ENCODE peak calls at places on chromosomes 7 and 10, in five cellular contexts. One of them, this sample, is unnamed.

GRCh38 chr7:85529831-85530230 is 343.0 kb upstream of the SEMA3D start:
- DNase-seq in sigmoid colon: no peak
- DNase-seq in uterus: no peak
- DNase-seq in NB4: no peak
- DNase-seq in ovary: no peak
- DNase-seq in this sample: no peak

GRCh38 chr7:26857534-26858228 is 6.7 kb downstream of the SKAP2 start:
- DNase-seq in NB4: peak; percentile 32
- DNase-seq in sigmoid colon: peak; percentile 64
- DNase-seq in uterus: no peak
- DNase-seq in ovary: peak; percentile 44
- DNase-seq in this sample: peak; percentile 24

GRCh38 chr10:651700-652099 is 37.8 kb downstream of the DIP2C start:
- DNase-seq in ovary: peak; percentile 33
- DNase-seq in NB4: no peak
- DNase-seq in uterus: no peak
- DNase-seq in sigmoid colon: peak; percentile 59
- DNase-seq in this sample: no peak

GRCh38 chr10:62779487-62780248 is 24.9 kb upstream of the ADO start:
- DNase-seq in ovary: no peak
- DNase-seq in NB4: peak; percentile 25
- DNase-seq in uterus: no peak
- DNase-seq in sigmoid colon: no peak
- DNase-seq in this sample: no peak

GRCh38 chr7:81301815-81302214 is 383.0 kb upstream of the SEMA3C start:
- DNase-seq in NB4: no peak
- DNase-seq in ovary: no peak
- DNase-seq in uterus: no peak
- DNase-seq in sigmoid colon: no peak
- DNase-seq in this sample: no peak

GRCh38 chr10:113047963-113048781 is 98.1 kb downstream of the TCF7L2 start:
- DNase-seq in ovary: no peak
- DNase-seq in NB4: no peak
- DNase-seq in sigmoid colon: peak; percentile 30
- DNase-seq in uterus: no peak
- DNase-seq in this sample: no peak

GRCh38 chr10:119104653-119105024 is 726 bp downstream of the DENND10 start:
- DNase-seq in ovary: peak; percentile 53
- DNase-seq in sigmoid colon: peak; percentile 69
- DNase-seq in NB4: peak; percentile 53
- DNase-seq in uterus: peak; percentile 21
- DNase-seq in this sample: no peak

GRCh38 chr7:85806321-85806720 is 619.5 kb upstream of the SEMA3D start:
- DNase-seq in sigmoid colon: no peak
- DNase-seq in uterus: no peak
- DNase-seq in ovary: no peak
- DNase-seq in NB4: peak; percentile 6
- DNase-seq in this sample: no peak

GRCh38 chr10:101693701-101694055 is 1.3 kb downstream of the FBXW4 start:
- DNase-seq in uterus: no peak
- DNase-seq in ovary: no peak
- DNase-seq in sigmoid colon: no peak
- DNase-seq in NB4: peak; percentile 75
- DNase-seq in this sample: peak; percentile 80

GRCh38 chr10:1597370-1598146 is 139.8 kb downstream of the ADARB2 start:
- DNase-seq in ovary: no peak
- DNase-seq in uterus: no peak
- DNase-seq in sigmoid colon: no peak
- DNase-seq in NB4: no peak
- DNase-seq in this sample: no peak

GRCh38 chr7:55325371-55325792 is 39.8 kb upstream of the LANCL2 start:
- DNase-seq in NB4: no peak
- DNase-seq in uterus: no peak
- DNase-seq in ovary: peak; percentile 58
- DNase-seq in sigmoid colon: no peak
- DNase-seq in this sample: no peak

GRCh38 chr10:13352519-13352918 is 4.4 kb upstream of the SEPHS1 start:
- DNase-seq in uterus: no peak
- DNase-seq in sigmoid colon: no peak
- DNase-seq in ovary: no peak
- DNase-seq in NB4: no peak
- DNase-seq in this sample: peak; percentile 25

GRCh38 chr10:49518982-49519578 is 19.8 kb downstream of the ERCC6 start:
- DNase-seq in sigmoid colon: no peak
- DNase-seq in NB4: peak; percentile 59
- DNase-seq in uterus: no peak
- DNase-seq in ovary: no peak
- DNase-seq in this sample: peak; percentile 42

GRCh38 chr7:106583133-106583532 is 77.8 kb downstream of the CCDC71L start:
- DNase-seq in uterus: no peak
- DNase-seq in NB4: no peak
- DNase-seq in ovary: no peak
- DNase-seq in sigmoid colon: no peak
- DNase-seq in this sample: no peak

GRCh38 chr7:137634356-137634755 is 212.4 kb downstream of the DGKI start:
- DNase-seq in ovary: no peak
- DNase-seq in sigmoid colon: no peak
- DNase-seq in uterus: no peak
- DNase-seq in NB4: no peak
- DNase-seq in this sample: no peak

GRCh38 chr10:74778436-74779094 is 47.8 kb upstream of the KAT6B start:
- DNase-seq in ovary: no peak
- DNase-seq in NB4: peak; percentile 26
- DNase-seq in sigmoid colon: no peak
- DNase-seq in uterus: no peak
- DNase-seq in this sample: no peak

GRCh38 chr10:121284952-121285351 is 313.3 kb downstream of the FGFR2 start:
- DNase-seq in uterus: no peak
- DNase-seq in ovary: no peak
- DNase-seq in NB4: no peak
- DNase-seq in sigmoid colon: no peak
- DNase-seq in this sample: no peak

GRCh38 chr10:62244785-62245595 is 23.7 kb downstream of the RTKN2 start:
- DNase-seq in NB4: peak; percentile 79
- DNase-seq in uterus: no peak
- DNase-seq in sigmoid colon: no peak
- DNase-seq in ovary: no peak
- DNase-seq in this sample: peak; percentile 30

GRCh38 chr10:90197766-90198165 is 496.4 kb downstream of the KIF20B start:
- DNase-seq in ovary: no peak
- DNase-seq in NB4: no peak
- DNase-seq in sigmoid colon: no peak
- DNase-seq in uterus: no peak
- DNase-seq in this sample: no peak

GRCh38 chr10:79223001-79223345 is 124.3 kb upstream of the PPIF start:
- DNase-seq in NB4: no peak
- DNase-seq in uterus: no peak
- DNase-seq in sigmoid colon: no peak
- DNase-seq in ovary: no peak
- DNase-seq in this sample: no peak

GRCh38 chr10:100338434-100339036 is 8.5 kb upstream of the SCD start:
- DNase-seq in ovary: peak; percentile 89
- DNase-seq in NB4: peak; percentile 67
- DNase-seq in uterus: peak; percentile 75
- DNase-seq in sigmoid colon: peak; percentile 85
- DNase-seq in this sample: peak; percentile 58

GRCh38 chr7:2720024-2720423 is 32.0 kb downstream of the AMZ1 start:
- DNase-seq in uterus: no peak
- DNase-seq in ovary: no peak
- DNase-seq in sigmoid colon: no peak
- DNase-seq in NB4: no peak
- DNase-seq in this sample: no peak

GRCh38 chr10:11011966-11012365 is 5.7 kb upstream of the CELF2 start:
- DNase-seq in sigmoid colon: no peak
- DNase-seq in uterus: no peak
- DNase-seq in ovary: no peak
- DNase-seq in NB4: no peak
- DNase-seq in this sample: no peak

GRCh38 chr10:11011436-11011835 is 6.2 kb upstream of the CELF2 start:
- DNase-seq in uterus: no peak
- DNase-seq in NB4: no peak
- DNase-seq in sigmoid colon: no peak
- DNase-seq in ovary: no peak
- DNase-seq in this sample: no peak

GRCh38 chr10:11012880-11013279 is 4.8 kb upstream of the CELF2 start:
- DNase-seq in ovary: no peak
- DNase-seq in sigmoid colon: no peak
- DNase-seq in NB4: no peak
- DNase-seq in uterus: no peak
- DNase-seq in this sample: no peak

GRCh38 chr10:11010582-11010981 is 7.1 kb upstream of the CELF2 start:
- DNase-seq in ovary: no peak
- DNase-seq in uterus: no peak
- DNase-seq in sigmoid colon: no peak
- DNase-seq in NB4: no peak
- DNase-seq in this sample: no peak

DNA sequence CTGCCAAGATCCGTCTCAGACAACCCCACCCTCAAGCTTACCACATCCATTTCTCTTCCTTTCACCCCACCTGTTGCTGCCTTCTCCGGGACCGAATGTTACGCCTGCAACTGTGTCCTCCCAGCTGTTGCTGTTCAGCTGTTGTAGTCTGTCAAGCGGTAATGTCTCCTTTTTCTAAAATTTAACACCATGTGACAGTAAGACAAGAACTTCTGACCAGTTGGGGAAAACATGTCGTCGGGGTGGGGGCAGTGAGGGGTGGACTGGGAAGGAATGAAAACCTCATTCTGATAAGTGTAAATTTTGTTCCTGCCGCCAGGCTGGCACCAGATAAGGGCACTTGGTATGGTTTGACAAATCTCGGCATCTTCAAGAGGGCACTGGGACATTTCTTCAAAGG is 5.2 kb upstream of the CELF2 start:
- DNase-seq in sigmoid colon: no peak
- DNase-seq in uterus: no peak
- DNase-seq in NB4: no peak
- DNase-seq in ovary: no peak
- DNase-seq in this sample: no peak
- TF ChIP-seq POLR2A in sigmoid colon: no peak
- TF ChIP-seq POLR2A in uterus: no peak
- TF ChIP-seq POLR2A in NB4: no peak
- TF ChIP-seq POLR2A in ovary: no peak
- TF ChIP-seq POLR2A in this sample: no peak

GRCh38 chr7:130923930-130924329 is 189.9 kb upstream of the KLF14 start:
- DNase-seq in uterus: no peak
- DNase-seq in ovary: no peak
- DNase-seq in NB4: no peak
- DNase-seq in sigmoid colon: no peak
- DNase-seq in this sample: no peak

GRCh38 chr7:130925136-130925794 is 191.3 kb upstream of the KLF14 start:
- DNase-seq in ovary: no peak
- DNase-seq in uterus: no peak
- DNase-seq in NB4: no peak
- DNase-seq in sigmoid colon: no peak
- DNase-seq in this sample: no peak

GRCh38 chr7:130927062-130927461 is 193.1 kb upstream of the KLF14 start:
- DNase-seq in sigmoid colon: no peak
- DNase-seq in uterus: no peak
- DNase-seq in ovary: no peak
- DNase-seq in NB4: no peak
- DNase-seq in this sample: no peak

GRCh38 chr7:130927564-130927963 is 193.6 kb upstream of the KLF14 start:
- DNase-seq in NB4: no peak
- DNase-seq in uterus: no peak
- DNase-seq in ovary: no peak
- DNase-seq in sigmoid colon: no peak
- DNase-seq in this sample: no peak

GRCh38 chr7:130926021-130926691 is 192.1 kb upstream of the KLF14 start:
- DNase-seq in ovary: no peak
- DNase-seq in sigmoid colon: no peak
- DNase-seq in uterus: no peak
- DNase-seq in NB4: peak; percentile 23
- DNase-seq in this sample: no peak
- TF ChIP-seq POLR2A in ovary: no peak
- TF ChIP-seq POLR2A in sigmoid colon: no peak
- TF ChIP-seq POLR2A in uterus: no peak
- TF ChIP-seq POLR2A in NB4: no peak
- TF ChIP-seq POLR2A in this sample: no peak

GRCh38 chr10:104264783-104265182 is 4.2 kb upstream of the GSTO2 start:
- DNase-seq in sigmoid colon: no peak
- DNase-seq in uterus: no peak
- DNase-seq in NB4: no peak
- DNase-seq in ovary: no peak
- DNase-seq in this sample: no peak

GRCh38 chr10:104273899-104274575 is 5.1 kb downstream of the GSTO2 start:
- DNase-seq in NB4: no peak
- DNase-seq in sigmoid colon: no peak
- DNase-seq in uterus: no peak
- DNase-seq in ovary: no peak
- DNase-seq in this sample: peak; percentile 74

GRCh38 chr10:104273291-104273690 is 4.3 kb downstream of the GSTO2 start:
- DNase-seq in sigmoid colon: no peak
- DNase-seq in ovary: no peak
- DNase-seq in NB4: no peak
- DNase-seq in uterus: no peak
- DNase-seq in this sample: no peak

GRCh38 chr10:104267721-104268690 is 978 bp upstream of the GSTO2 start:
- DNase-seq in sigmoid colon: no peak
- DNase-seq in NB4: peak; percentile 46
- DNase-seq in uterus: no peak
- DNase-seq in ovary: no peak
- DNase-seq in this sample: peak; percentile 62

GRCh38 chr10:104268691-104269645 is at the start of gene GSTO2:
- DNase-seq in NB4: peak; percentile 100
- DNase-seq in ovary: peak; percentile 99
- DNase-seq in uterus: peak; percentile 99
- DNase-seq in sigmoid colon: peak; percentile 100
- DNase-seq in this sample: peak; percentile 99
- TF ChIP-seq POLR2A in NB4: peak; percentile 94
- TF ChIP-seq POLR2A in ovary: peak; percentile 85
- TF ChIP-seq POLR2A in uterus: peak; percentile 71
- TF ChIP-seq POLR2A in sigmoid colon: peak; percentile 80
- TF ChIP-seq POLR2A in this sample: peak; percentile 96

DNA sequence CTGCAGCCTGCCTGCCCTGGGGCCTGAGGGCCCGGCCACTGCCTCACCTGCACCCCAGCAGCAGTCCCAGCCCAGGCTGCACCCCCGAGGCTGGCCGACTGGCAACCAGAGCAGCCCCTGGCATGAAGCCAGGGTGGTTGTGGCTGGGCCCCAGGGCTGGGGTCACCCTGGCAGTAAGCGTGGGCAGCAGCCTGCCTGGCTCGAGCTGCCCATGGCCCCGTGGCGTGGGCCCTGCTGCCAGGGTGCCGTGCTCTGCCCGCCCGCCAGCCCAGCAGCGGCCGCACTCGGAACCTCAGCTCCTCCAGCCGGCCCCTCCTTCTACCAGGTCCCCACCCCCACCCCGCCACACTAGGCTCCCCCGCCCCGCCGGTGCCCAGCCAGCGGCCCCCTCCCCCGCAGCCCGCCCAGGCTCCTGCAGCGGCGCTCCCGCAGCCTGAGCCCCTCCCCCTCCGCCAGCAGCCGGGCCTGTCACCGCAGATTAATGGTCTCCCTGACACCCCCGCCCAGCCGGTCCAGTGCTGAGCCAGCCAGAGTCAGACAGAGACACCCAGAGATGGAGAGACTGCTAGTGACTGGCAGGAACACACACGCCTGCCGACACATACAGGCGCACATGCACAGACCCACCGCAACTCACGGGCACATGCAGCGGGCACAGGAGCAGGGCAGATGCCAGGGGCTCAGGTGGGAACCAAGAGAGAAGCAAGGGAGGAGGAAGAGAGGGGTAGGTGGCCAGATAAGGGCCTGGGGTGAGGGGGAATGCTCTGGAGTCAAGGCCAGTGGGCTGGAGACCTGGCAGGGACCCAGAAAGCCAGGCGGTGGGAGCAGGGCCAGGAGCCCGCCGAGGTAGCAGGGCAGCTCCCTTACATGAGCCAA is 22.4 kb downstream of the KCNH2 start:
- DNase-seq in NB4: peak; percentile 88
- DNase-seq in uterus: peak; percentile 83
- DNase-seq in ovary: peak; percentile 83
- DNase-seq in sigmoid colon: peak; percentile 95
- DNase-seq in this sample: peak; percentile 97
- TF ChIP-seq POLR2A in NB4: no peak
- TF ChIP-seq POLR2A in uterus: no peak
- TF ChIP-seq POLR2A in ovary: no peak
- TF ChIP-seq POLR2A in sigmoid colon: peak; percentile 34
- TF ChIP-seq POLR2A in this sample: peak; percentile 96